ENCODE peak calls at places on chromosome 1, in ten cellular contexts. One of them, this sample, is unnamed.

GRCh38 chr1:37477946-37478345 is 3.6 kb downstream of the ZC3H12A start:
- DNase-seq in uterus: no peak
- DNase-seq in tibial nerve: no peak
- DNase-seq in MM.1S: no peak
- DNase-seq in stomach: no peak
- DNase-seq in IMR-90: no peak
- DNase-seq in OCI-LY7: no peak
- DNase-seq in endodermal cell: peak; percentile 51
- DNase-seq in tibial artery: no peak
- DNase-seq in fibroblast of mammary gland: no peak
- DNase-seq in this sample: no peak

GRCh38 chr1:29793653-29794348 is 557.5 kb downstream of the PTPRU start:
- DNase-seq in fibroblast of mammary gland: no peak
- DNase-seq in tibial artery: no peak
- DNase-seq in OCI-LY7: no peak
- DNase-seq in tibial nerve: no peak
- DNase-seq in endodermal cell: no peak
- DNase-seq in stomach: no peak
- DNase-seq in MM.1S: no peak
- DNase-seq in uterus: no peak
- DNase-seq in IMR-90: no peak
- DNase-seq in this sample: no peak

GRCh38 chr1:17207966-17208418 is 3.1 kb downstream of the PADI1 start:
- DNase-seq in tibial nerve: no peak
- DNase-seq in fibroblast of mammary gland: peak; percentile 75
- DNase-seq in tibial artery: no peak
- DNase-seq in endodermal cell: peak; percentile 65
- DNase-seq in stomach: no peak
- DNase-seq in OCI-LY7: peak; percentile 57
- DNase-seq in uterus: no peak
- DNase-seq in IMR-90: peak; percentile 76
- DNase-seq in MM.1S: no peak
- DNase-seq in this sample: no peak

GRCh38 chr1:145918992-145919939 is 749 bp upstream of the PEX11B start:
- DNase-seq in fibroblast of mammary gland: peak; percentile 79
- DNase-seq in OCI-LY7: no peak
- DNase-seq in endodermal cell: peak; percentile 87
- DNase-seq in IMR-90: peak; percentile 53
- DNase-seq in MM.1S: peak; percentile 78
- DNase-seq in tibial artery: peak; percentile 65
- DNase-seq in uterus: peak; percentile 70
- DNase-seq in stomach: peak; percentile 73
- DNase-seq in tibial nerve: peak; percentile 32
- DNase-seq in this sample: no peak

GRCh38 chr1:228161866-228162265 is 3.7 kb upstream of the IBA57 start:
- DNase-seq in endodermal cell: no peak
- DNase-seq in fibroblast of mammary gland: no peak
- DNase-seq in uterus: no peak
- DNase-seq in IMR-90: no peak
- DNase-seq in tibial artery: no peak
- DNase-seq in MM.1S: no peak
- DNase-seq in OCI-LY7: no peak
- DNase-seq in stomach: no peak
- DNase-seq in tibial nerve: no peak
- DNase-seq in this sample: no peak

GRCh38 chr1:232291258-232291657 is 338.7 kb downstream of the SIPA1L2 start:
- DNase-seq in tibial artery: peak; percentile 61
- DNase-seq in endodermal cell: no peak
- DNase-seq in stomach: no peak
- DNase-seq in uterus: no peak
- DNase-seq in OCI-LY7: no peak
- DNase-seq in IMR-90: no peak
- DNase-seq in tibial nerve: no peak
- DNase-seq in fibroblast of mammary gland: peak; percentile 26
- DNase-seq in MM.1S: no peak
- DNase-seq in this sample: no peak

GRCh38 chr1:209510063-209510462 is 73.5 kb upstream of the CAMK1G start:
- DNase-seq in endodermal cell: peak; percentile 58
- DNase-seq in stomach: no peak
- DNase-seq in fibroblast of mammary gland: no peak
- DNase-seq in tibial artery: no peak
- DNase-seq in tibial nerve: no peak
- DNase-seq in IMR-90: no peak
- DNase-seq in MM.1S: no peak
- DNase-seq in OCI-LY7: no peak
- DNase-seq in uterus: no peak
- DNase-seq in this sample: no peak

GRCh38 chr1:219128957-219129356 is 44.7 kb upstream of the LYPLAL1 start:
- DNase-seq in tibial nerve: no peak
- DNase-seq in tibial artery: no peak
- DNase-seq in stomach: no peak
- DNase-seq in endodermal cell: no peak
- DNase-seq in MM.1S: no peak
- DNase-seq in OCI-LY7: no peak
- DNase-seq in IMR-90: no peak
- DNase-seq in uterus: no peak
- DNase-seq in fibroblast of mammary gland: no peak
- DNase-seq in this sample: no peak

GRCh38 chr1:11680270-11681070 is 478 bp downstream of the MAD2L2 start:
- DNase-seq in stomach: no peak
- DNase-seq in OCI-LY7: peak; percentile 19
- DNase-seq in endodermal cell: no peak
- DNase-seq in fibroblast of mammary gland: no peak
- DNase-seq in tibial artery: no peak
- DNase-seq in IMR-90: peak; percentile 22
- DNase-seq in tibial nerve: no peak
- DNase-seq in uterus: peak; percentile 30
- DNase-seq in MM.1S: no peak
- DNase-seq in this sample: no peak

GRCh38 chr1:243471754-243472725 is 216.2 kb downstream of the SDCCAG8 start:
- DNase-seq in endodermal cell: peak; percentile 36
- DNase-seq in MM.1S: peak; percentile 53
- DNase-seq in fibroblast of mammary gland: peak; percentile 46
- DNase-seq in OCI-LY7: no peak
- DNase-seq in IMR-90: peak; percentile 56
- DNase-seq in uterus: no peak
- DNase-seq in tibial nerve: no peak
- DNase-seq in stomach: no peak
- DNase-seq in tibial artery: no peak
- DNase-seq in this sample: no peak

GRCh38 chr1:42154685-42155084 is 1.5 kb downstream of the GUCA2B start:
- DNase-seq in stomach: no peak
- DNase-seq in endodermal cell: peak; percentile 39
- DNase-seq in fibroblast of mammary gland: no peak
- DNase-seq in tibial nerve: no peak
- DNase-seq in OCI-LY7: no peak
- DNase-seq in IMR-90: no peak
- DNase-seq in MM.1S: no peak
- DNase-seq in uterus: no peak
- DNase-seq in tibial artery: no peak
- DNase-seq in this sample: no peak

GRCh38 chr1:114023377-114023776 is 44.1 kb downstream of the OLFML3 start:
- DNase-seq in endodermal cell: no peak
- DNase-seq in OCI-LY7: peak; percentile 18
- DNase-seq in IMR-90: no peak
- DNase-seq in fibroblast of mammary gland: no peak
- DNase-seq in MM.1S: no peak
- DNase-seq in uterus: no peak
- DNase-seq in stomach: no peak
- DNase-seq in tibial nerve: no peak
- DNase-seq in tibial artery: no peak
- DNase-seq in this sample: no peak

GRCh38 chr1:212186427-212187207 is 98.6 kb upstream of the PPP2R5A start:
- DNase-seq in OCI-LY7: peak; percentile 76
- DNase-seq in tibial nerve: no peak
- DNase-seq in stomach: peak; percentile 40
- DNase-seq in endodermal cell: no peak
- DNase-seq in MM.1S: peak; percentile 87
- DNase-seq in IMR-90: no peak
- DNase-seq in uterus: no peak
- DNase-seq in tibial artery: no peak
- DNase-seq in fibroblast of mammary gland: no peak
- DNase-seq in this sample: no peak

GRCh38 chr1:246566808-246567154 is 525 bp downstream of the CNST start:
- DNase-seq in endodermal cell: no peak
- DNase-seq in tibial nerve: no peak
- DNase-seq in tibial artery: peak; percentile 47
- DNase-seq in stomach: no peak
- DNase-seq in OCI-LY7: peak; percentile 58
- DNase-seq in fibroblast of mammary gland: peak; percentile 25
- DNase-seq in IMR-90: peak; percentile 17
- DNase-seq in uterus: no peak
- DNase-seq in MM.1S: peak; percentile 59
- DNase-seq in this sample: no peak

GRCh38 chr1:56788102-56788501 is 31.1 kb downstream of the FYB2 start:
- DNase-seq in fibroblast of mammary gland: no peak
- DNase-seq in endodermal cell: no peak
- DNase-seq in IMR-90: no peak
- DNase-seq in stomach: no peak
- DNase-seq in OCI-LY7: no peak
- DNase-seq in uterus: no peak
- DNase-seq in tibial artery: no peak
- DNase-seq in MM.1S: no peak
- DNase-seq in tibial nerve: no peak
- DNase-seq in this sample: no peak
- TF ChIP-seq CTCF in fibroblast of mammary gland: no peak
- TF ChIP-seq CTCF in endodermal cell: no peak
- TF ChIP-seq CTCF in IMR-90: no peak
- TF ChIP-seq CTCF in stomach: no peak
- TF ChIP-seq CTCF in OCI-LY7: no peak
- TF ChIP-seq CTCF in uterus: no peak
- TF ChIP-seq CTCF in tibial artery: no peak
- TF ChIP-seq CTCF in MM.1S: no peak
- TF ChIP-seq CTCF in tibial nerve: no peak
- TF ChIP-seq CTCF in this sample: no peak

DNA sequence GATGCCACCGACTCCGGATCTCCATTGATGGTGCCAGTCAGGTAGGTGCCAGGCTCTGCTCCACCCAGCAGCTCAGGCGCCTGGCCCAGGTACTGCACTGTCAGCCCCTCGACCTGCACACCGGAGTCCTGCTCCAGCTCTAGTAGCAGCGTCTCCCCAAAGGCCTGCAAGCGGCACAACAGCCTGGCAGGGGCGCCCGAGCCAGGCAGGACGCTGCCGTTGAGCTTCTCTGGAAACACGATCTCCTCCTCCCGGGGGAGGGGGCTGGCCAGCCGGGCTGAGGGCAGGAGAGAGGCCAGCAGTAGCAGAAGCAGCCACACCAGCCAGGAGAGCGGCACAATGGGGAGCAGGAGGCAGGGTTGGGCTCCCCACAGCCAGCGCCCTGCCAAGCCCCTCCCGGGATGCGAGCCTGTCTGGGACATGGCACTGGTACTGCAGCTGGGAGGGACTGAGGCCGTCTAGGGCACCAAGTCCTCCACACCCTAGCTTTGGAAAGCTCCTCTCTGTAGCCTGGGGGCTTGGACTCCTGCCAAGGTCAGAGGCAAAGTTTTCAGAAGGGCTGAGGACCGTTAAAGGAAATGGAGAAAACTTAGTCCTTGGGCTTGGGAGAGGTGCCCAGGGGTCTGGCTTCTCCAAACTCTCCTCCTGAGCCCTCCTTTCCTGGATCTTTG is 513 bp downstream of the ADAMTS4 start:
- DNase-seq in IMR-90: no peak
- DNase-seq in OCI-LY7: no peak
- DNase-seq in uterus: peak; percentile 57
- DNase-seq in stomach: no peak
- DNase-seq in fibroblast of mammary gland: peak; percentile 48
- DNase-seq in MM.1S: no peak
- DNase-seq in tibial artery: no peak
- DNase-seq in tibial nerve: no peak
- DNase-seq in endodermal cell: peak; percentile 90
- DNase-seq in this sample: no peak
- H3K4me3 ChIP-seq in IMR-90: no peak overlapping the region
- H3K4me3 ChIP-seq in OCI-LY7: no peak overlapping the region
- H3K4me3 ChIP-seq in uterus: peak overlapping the region; percentile 40
- H3K4me3 ChIP-seq in stomach: peak overlapping the region; percentile 45
- H3K4me3 ChIP-seq in fibroblast of mammary gland: peak overlapping the region; percentile 85
- H3K4me3 ChIP-seq in MM.1S: no peak overlapping the region
- H3K4me3 ChIP-seq in tibial artery: peak overlapping the region; percentile 32
- H3K4me3 ChIP-seq in tibial nerve: peak overlapping the region; percentile 25
- H3K4me3 ChIP-seq in endodermal cell: no peak overlapping the region
- H3K4me3 ChIP-seq in this sample: no peak overlapping the region

DNA sequence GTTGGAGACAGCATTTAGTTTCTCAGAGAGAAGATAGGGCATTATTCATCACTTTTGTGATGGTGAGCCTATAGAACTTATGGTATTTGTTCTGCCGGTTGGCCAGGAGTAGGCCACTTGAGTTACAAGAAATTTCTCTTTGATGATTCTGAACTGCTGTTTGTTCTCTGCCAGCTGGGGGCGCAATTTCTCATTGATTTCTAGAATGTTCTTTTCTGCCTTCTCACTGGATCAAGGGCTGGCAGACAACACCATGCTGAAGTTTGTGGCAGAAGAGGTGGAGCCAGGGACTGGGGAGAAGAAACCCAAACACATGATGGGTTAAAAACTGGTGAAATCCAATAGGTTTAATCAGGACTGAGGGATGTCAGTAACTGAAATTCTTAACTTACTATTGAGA is 360.6 kb downstream of the FAM72C start:
- DNase-seq in uterus: no peak
- DNase-seq in MM.1S: no peak
- DNase-seq in tibial nerve: no peak
- DNase-seq in endodermal cell: no peak
- DNase-seq in tibial artery: no peak
- DNase-seq in OCI-LY7: peak; percentile 2
- DNase-seq in IMR-90: peak; percentile 1
- DNase-seq in stomach: no peak
- DNase-seq in fibroblast of mammary gland: peak; percentile 7
- DNase-seq in this sample: no peak
- TF ChIP-seq CTCF in uterus: no peak
- TF ChIP-seq CTCF in MM.1S: no peak
- TF ChIP-seq CTCF in tibial nerve: no peak
- TF ChIP-seq CTCF in endodermal cell: peak; percentile 19
- TF ChIP-seq CTCF in tibial artery: no peak
- TF ChIP-seq CTCF in OCI-LY7: peak; percentile 55
- TF ChIP-seq CTCF in IMR-90: peak; percentile 26
- TF ChIP-seq CTCF in stomach: no peak
- TF ChIP-seq CTCF in fibroblast of mammary gland: peak; percentile 24
- TF ChIP-seq CTCF in this sample: peak; percentile 47

GRCh38 chr1:147273409-147274307 is 31.2 kb downstream of the CHD1L start:
- DNase-seq in tibial nerve: peak; percentile 65
- DNase-seq in OCI-LY7: peak; percentile 69
- DNase-seq in endodermal cell: no peak
- DNase-seq in fibroblast of mammary gland: peak; percentile 91
- DNase-seq in IMR-90: peak; percentile 87
- DNase-seq in uterus: peak; percentile 40
- DNase-seq in MM.1S: peak; percentile 73
- DNase-seq in tibial artery: peak; percentile 34
- DNase-seq in stomach: no peak
- DNase-seq in this sample: peak; percentile 29
- H3K4me3 ChIP-seq in tibial nerve: no peak overlapping the region
- H3K4me3 ChIP-seq in OCI-LY7: no peak overlapping the region
- H3K4me3 ChIP-seq in endodermal cell: peak overlapping the region; percentile 33
- H3K4me3 ChIP-seq in fibroblast of mammary gland: no peak overlapping the region
- H3K4me3 ChIP-seq in IMR-90: no peak overlapping the region
- H3K4me3 ChIP-seq in uterus: no peak overlapping the region
- H3K4me3 ChIP-seq in MM.1S: no peak overlapping the region
- H3K4me3 ChIP-seq in tibial artery: no peak overlapping the region
- H3K4me3 ChIP-seq in stomach: no peak overlapping the region
- H3K4me3 ChIP-seq in this sample: no peak overlapping the region

This sample was measured in epithelial cell of proximal tubule.